ENCODE peak calls at places on chromosomes 7 and 10, in eight cellular contexts. C is AG09309; P is DMS153; R is colonic mucosa; I is fibroblast of the conjunctiva; L is HTR-8/SVneo; O is NCI-H2029 treated with DMSO at 0.1 percent for 48 hours; D is activated CD8-positive, alpha-beta T cell treated with anti-CD3 and anti-CD28 coated beads, Interleukin-2, amount 10 ng/mL, durations not matched to agents 7 days and 5 days. H is an unnamed sample.

GRCh38 chr10:132446661-132447445 is 49.9 kb downstream of the PWWP2B start:
- DNase-seq in I (no peak), C (no peak), D (peak), O (no peak), R (peak), P (peak), L (peak), H (peak)

GRCh38 chr10:84783386-84783785 is 455.0 kb downstream of the CCSER2 start:
- DNase-seq in L (no peak), C (no peak), R (no peak), O (peak), P (peak), D (peak), I (no peak), H (no peak)

GRCh38 chr7:44978511-44979366 is at the start of gene MYO1G:
- DNase-seq in L (no peak), O (no peak), D (peak), P (no peak), R (peak), I (no peak), C (no peak), H (no peak)

GRCh38 chr7:69735582-69735981 is 137.3 kb downstream of the AUTS2 start:
- DNase-seq in L (no peak), D (no peak), I (no peak), R (no peak), O (no peak), P (no peak), C (no peak), H (no peak)

GRCh38 chr10:34985823-34986222 is 104.3 kb downstream of the CUL2 start:
- DNase-seq in R (no peak), D (no peak), P (no peak), L (peak), O (peak), C (no peak), I (no peak), H (peak)

GRCh38 chr10:104450954-104451353 is 97.3 kb downstream of the CFAP58 start:
- DNase-seq in C (peak), D (no peak), L (no peak), P (no peak), I (no peak), O (no peak), R (no peak), H (no peak)

GRCh38 chr7:91239171-91239604 is 25.0 kb upstream of the FZD1 start:
- DNase-seq in R (no peak), C (no peak), D (no peak), I (no peak), P (no peak), O (no peak), L (peak), H (peak)

GRCh38 chr10:67884842-67885680 is 605 bp downstream of the SIRT1 start:
- DNase-seq in I (peak), R (peak), D (peak), L (peak), O (no peak), P (peak), C (peak), H (peak)

GRCh38 chr7:130942211-130942964 is 208.4 kb upstream of the KLF14 start:
- DNase-seq in O (peak), D (no peak), I (peak), L (peak), C (no peak), R (peak), P (no peak), H (no peak)

GRCh38 chr7:2069472-2069860 is 163.3 kb downstream of the MAD1L1 start:
- DNase-seq in P (no peak), I (no peak), D (no peak), R (no peak), C (no peak), L (no peak), O (no peak), H (peak)

GRCh38 chr7:76244781-76245391 is 43.2 kb downstream of the SRRM3 start:
- DNase-seq in P (no peak), O (no peak), I (no peak), R (no peak), D (no peak), L (no peak), C (no peak), H (no peak)

GRCh38 chr7:101433688-101434087 is 71.0 kb downstream of the COL26A1 start:
- DNase-seq in C (no peak), R (no peak), L (no peak), O (no peak), P (no peak), D (no peak), I (no peak), H (no peak)

GRCh38 chr10:70381491-70382421 is 669 bp downstream of the LRRC20 start:
- DNase-seq in D (peak), C (no peak), P (peak), R (peak), L (no peak), O (no peak), I (no peak), H (peak)

GRCh38 chr10:103395754-103396066 is 565 bp downstream of the ATP5MK start:
- DNase-seq in I (no peak), L (peak), D (no peak), P (no peak), C (no peak), R (no peak), O (no peak), H (peak)

GRCh38 chr10:95242581-95243317 is 48.1 kb downstream of the PDLIM1 start:
- DNase-seq in I (peak), P (peak), L (peak), R (no peak), D (peak), C (peak), O (peak), H (peak)

GRCh38 chr7:123663200-123663599 is 7.5 kb downstream of the LMOD2 start:
- DNase-seq in D (no peak), P (no peak), R (no peak), O (no peak), C (no peak), I (no peak), L (no peak), H (no peak)

GRCh38 chr7:91759205-91759863 is 121.2 kb downstream of the MTERF1 start:
- DNase-seq in D (no peak), L (no peak), I (no peak), R (peak), O (peak), P (peak), C (no peak), H (no peak)

GRCh38 chr10:102230861-102231356 is 4.8 kb downstream of the ELOVL3 start:
- DNase-seq in R (peak), P (peak), L (no peak), I (no peak), C (no peak), D (peak), O (no peak), H (no peak)

GRCh38 chr10:119416855-119417254 is 125.7 kb downstream of the RGS10 start:
- DNase-seq in R (peak), C (no peak), I (peak), D (peak), O (no peak), L (peak), P (no peak), H (peak)

GRCh38 chr7:37284805-37285211 is 163.9 kb downstream of the ELMO1 start:
- DNase-seq in O (no peak), R (peak), L (peak), I (no peak), D (peak), P (peak), C (no peak), H (peak)

GRCh38 chr10:13340068-13340467 is 8.0 kb downstream of the SEPHS1 start:
- DNase-seq in L (no peak), D (no peak), C (no peak), P (no peak), I (no peak), O (no peak), R (no peak), H (no peak)

GRCh38 chr10:90987383-90987782 is 66.5 kb upstream of the ANKRD1 start:
- DNase-seq in I (no peak), R (no peak), D (no peak), L (no peak), O (no peak), C (no peak), P (no peak), H (no peak)

GRCh38 chr7:104956753-104957450 is 57.1 kb upstream of the KMT2E start:
- DNase-seq in D (peak), L (no peak), C (peak), R (no peak), O (no peak), I (no peak), P (no peak), H (peak)

GRCh38 chr10:11403116-11403515 is 208.3 kb downstream of the USP6NL start:
- DNase-seq in O (no peak), P (no peak), D (peak), C (no peak), I (no peak), R (peak), L (no peak), H (no peak)